ENCODE peak calls at places on chromosomes 7 and 10, in nine cellular contexts. K is lung, G is DND-41, N is astrocyte of the spinal cord, O is AG10803, D is cardiac muscle cell, F is fibroblast of mammary gland, L is psoas muscle, B is tibial artery. T is an unnamed sample.

GRCh38 chr10:62424026-62424425 is 49.9 kb downstream of the ZNF365 start:
- DNase-seq in K (no peak), G (no peak), N (no peak), O (no peak), D (no peak), F (peak), L (no peak), B (no peak), T (no peak)

GRCh38 chr10:48466611-48467240 is 138.1 kb downstream of the ARHGAP22 start:
- DNase-seq in K (no peak), G (no peak), N (no peak), O (no peak), D (peak), F (no peak), L (no peak), B (no peak), T (peak)

GRCh38 chr10:103739039-103739764 is 116.2 kb downstream of the SH3PXD2A start:
- DNase-seq in K (no peak), G (no peak), N (peak), O (peak), D (no peak), F (peak), L (peak), B (no peak), T (peak)

GRCh38 chr7:30322656-30323355 is 38.4 kb downstream of the ZNRF2 start:
- DNase-seq in K (no peak), G (no peak), N (no peak), O (no peak), D (no peak), F (no peak), L (no peak), B (no peak), T (peak)

GRCh38 chr7:105257338-105257737 is 131.4 kb downstream of the SRPK2 start:
- DNase-seq in K (no peak), G (peak), N (no peak), O (no peak), D (no peak), F (no peak), L (no peak), B (no peak), T (no peak)

GRCh38 chr10:85147346-85148250 is 819.2 kb downstream of the CCSER2 start:
- DNase-seq in K (no peak), G (no peak), N (no peak), O (no peak), D (no peak), F (no peak), L (no peak), B (no peak), T (no peak)

GRCh38 chr7:91875851-91876250 is 4.7 kb downstream of the MTERF1 start:
- DNase-seq in K (no peak), G (no peak), N (no peak), O (peak), D (no peak), F (peak), L (no peak), B (no peak), T (peak)

GRCh38 chr10:99344715-99345114 is 15.6 kb downstream of the CNNM1 start:
- DNase-seq in K (no peak), G (no peak), N (no peak), O (no peak), D (no peak), F (no peak), L (no peak), B (no peak), T (no peak)

GRCh38 chr7:131188367-131189339 is 139.0 kb upstream of the MKLN1 start:
- DNase-seq in K (no peak), G (peak), N (peak), O (peak), D (no peak), F (peak), L (peak), B (peak), T (peak)

GRCh38 chr7:5492249-5493020 is 68.8 kb upstream of the TNRC18 start:
- DNase-seq in K (no peak), G (no peak), N (no peak), O (no peak), D (no peak), F (no peak), L (no peak), B (no peak), T (no peak)

GRCh38 chr7:142481548-142481947 is 223.7 kb upstream of the PRSS58 start:
- DNase-seq in K (no peak), G (no peak), N (peak), O (peak), D (no peak), F (no peak), L (no peak), B (no peak), T (no peak)

GRCh38 chr7:142487124-142487523 is 229.3 kb upstream of the PRSS58 start:
- DNase-seq in K (no peak), G (no peak), N (no peak), O (no peak), D (no peak), F (no peak), L (no peak), B (no peak), T (no peak)

GRCh38 chr7:142482899-142483658 is 225.2 kb upstream of the PRSS58 start:
- DNase-seq in K (no peak), G (peak), N (peak), O (peak), D (peak), F (peak), L (peak), B (peak), T (peak)

GRCh38 chr7:142485617-142486226 is 227.9 kb upstream of the PRSS58 start:
- DNase-seq in K (no peak), G (no peak), N (no peak), O (no peak), D (no peak), F (no peak), L (no peak), B (no peak), T (peak)

DNA sequence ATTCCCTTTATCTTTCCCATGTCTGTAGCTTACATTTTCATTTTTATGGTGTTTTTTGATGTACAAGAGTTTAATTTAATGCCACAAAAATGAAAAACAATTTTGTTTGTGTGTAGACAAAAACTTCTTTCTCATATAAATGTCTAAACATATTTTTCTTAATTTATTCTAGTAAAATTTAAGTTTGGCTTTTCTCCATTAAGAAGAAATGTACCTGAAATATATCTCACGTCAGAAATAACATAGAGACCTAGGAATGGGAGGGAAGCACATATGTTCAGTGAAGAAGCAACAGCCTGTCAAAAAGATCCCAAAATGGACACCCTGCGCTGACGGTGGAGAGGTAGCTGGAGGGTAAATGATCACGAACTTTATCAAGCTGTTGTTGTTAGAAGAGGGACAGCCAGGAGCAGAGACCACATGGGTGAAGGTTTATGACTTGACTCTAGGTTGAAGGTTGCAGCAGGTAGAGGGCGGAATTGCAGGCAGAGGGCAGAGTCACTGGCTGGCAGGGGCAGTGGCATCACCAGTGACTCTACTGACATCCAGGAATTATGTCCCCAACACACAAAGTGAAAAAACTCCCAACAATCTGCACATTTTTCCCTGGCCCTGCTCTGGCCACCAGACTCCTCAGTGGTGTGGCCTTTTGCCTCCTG is 225.9 kb upstream of the PRSS58 start:
- DNase-seq in K (no peak), G (no peak), N (no peak), O (no peak), D (no peak), F (no peak), L (no peak), B (no peak), T (no peak)
- TF ChIP-seq CTCF in K (no peak), G (peak), N (no peak), O (no peak), D (no peak), F (no peak), L (no peak), B (no peak), T (no peak)

DNA sequence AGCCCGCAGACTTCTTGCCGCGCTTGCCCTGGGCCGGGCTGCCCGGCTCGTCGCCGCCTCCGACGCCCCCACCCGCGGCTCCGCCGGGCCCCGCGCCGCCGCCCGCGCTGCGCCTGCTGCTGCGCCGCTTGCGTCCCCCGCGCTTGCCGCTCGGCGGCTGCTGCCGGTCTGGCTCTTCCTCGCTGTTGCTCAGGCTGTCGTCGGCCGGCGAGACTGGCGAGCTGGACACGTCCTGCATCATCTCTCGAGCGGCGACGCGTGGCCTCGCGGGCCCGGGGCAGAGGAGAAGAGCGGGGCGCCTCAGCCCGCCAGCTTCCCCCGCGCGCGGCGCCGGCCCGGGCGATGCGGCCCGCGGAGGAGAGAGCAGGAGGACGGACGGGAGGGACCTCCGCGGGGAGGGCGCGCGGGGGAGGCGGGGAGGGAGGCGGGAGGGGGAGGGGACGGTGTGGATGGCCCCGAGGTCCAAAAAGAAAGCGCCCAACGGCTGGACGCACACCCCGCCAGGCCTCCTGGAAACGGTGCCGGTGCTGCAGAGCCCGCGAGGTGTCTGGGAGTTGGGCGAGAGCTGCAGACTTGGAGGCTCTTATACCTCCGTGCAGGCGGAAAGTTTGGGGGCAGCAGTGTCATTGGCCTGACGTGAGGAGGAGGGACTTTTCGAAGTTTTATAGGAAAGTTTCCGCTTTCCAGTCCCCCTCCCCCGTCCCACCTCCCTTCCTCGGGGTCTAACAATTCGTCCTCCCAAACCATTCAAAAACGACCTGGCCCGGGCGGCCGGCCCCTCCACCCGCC is at the start of gene TWIST1:
- DNase-seq in K (no peak), G (no peak), N (peak), O (peak), D (peak), F (peak), L (peak), B (peak), T (peak)
- H3K4me3 ChIP-seq in K (peak), G (no peak), N (peak), O (peak), D (peak), F (peak), L (peak), B (peak), T (peak)

DNA sequence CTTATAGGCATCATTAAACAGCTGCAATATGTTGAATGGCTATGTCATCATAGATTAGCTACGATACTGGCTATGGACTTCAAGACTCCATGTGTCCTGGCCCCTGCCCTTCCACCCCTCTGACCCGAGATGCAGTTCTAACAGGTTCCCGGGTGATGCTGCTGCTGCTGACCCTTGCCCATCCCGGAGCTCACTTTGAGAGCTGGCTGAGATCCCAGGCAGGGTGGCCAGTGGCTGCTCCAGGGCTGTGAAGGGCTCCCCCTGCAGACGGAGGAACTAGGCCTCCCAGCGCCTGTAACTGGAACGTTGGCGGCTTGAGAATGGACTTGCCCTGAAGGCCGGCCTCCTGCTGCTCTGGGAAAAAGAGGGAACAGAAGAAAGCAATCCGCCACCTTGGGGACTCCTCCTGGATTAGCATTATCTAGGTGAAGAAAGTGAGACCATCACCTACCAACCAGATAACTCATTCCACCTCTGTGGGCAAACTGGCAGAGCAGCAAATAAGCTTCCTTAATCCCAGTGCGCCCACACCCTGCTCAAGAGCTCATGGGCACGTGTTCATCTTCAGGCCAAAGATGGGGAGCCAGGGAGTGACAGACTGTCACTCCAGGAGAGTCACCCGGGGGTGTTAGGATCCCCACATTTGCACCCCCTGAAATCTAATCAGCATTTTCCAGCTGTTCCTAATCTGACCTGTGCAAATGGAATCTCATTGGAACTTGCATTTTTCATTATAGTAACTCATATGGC is 56.8 kb downstream of the PARP12 start:
- DNase-seq in K (no peak), G (no peak), N (no peak), O (peak), D (peak), F (peak), L (no peak), B (no peak), T (peak)
- TF ChIP-seq CTCF in K (no peak), G (peak), N (peak), O (peak), D (peak), F (peak), L (peak), B (no peak), T (peak)

DNA sequence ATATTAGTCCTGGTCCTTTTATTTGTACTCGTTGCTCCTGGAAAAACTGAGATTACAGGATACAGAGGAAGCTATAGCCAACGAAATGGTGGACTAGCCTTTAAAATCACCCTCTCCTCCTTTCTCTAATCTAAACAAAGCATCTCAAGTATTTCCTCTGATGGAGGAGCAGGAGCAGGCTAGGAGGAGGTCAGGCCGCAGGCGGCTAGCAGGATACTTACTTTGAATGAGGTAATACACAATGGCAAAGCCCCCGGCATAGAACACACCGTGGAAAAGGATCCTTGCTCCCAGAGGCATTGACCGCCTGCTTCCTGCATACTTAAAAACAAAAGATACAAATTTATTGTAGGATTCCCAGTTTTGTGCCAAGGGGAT is 64.4 kb downstream of the STK17A start:
- DNase-seq in K (no peak), G (no peak), N (peak), O (peak), D (peak), F (peak), L (no peak), B (no peak), T (no peak)
- H3K4me3 ChIP-seq in K (no peak), G (no peak), N (no peak), O (peak), D (no peak), F (peak), L (no peak), B (peak), T (no peak)

GRCh38 chr7:116524609-116525297 is at the start of gene CAV1:
- DNase-seq in K (peak), G (no peak), N (peak), O (peak), D (peak), F (peak), L (peak), B (peak), T (peak)
- TF ChIP-seq CTCF in K (no peak), G (no peak), N (peak), O (peak), D (peak), F (peak), L (peak), B (peak), T (peak)

GRCh38 chr10:14673189-14673947 is 101.3 kb downstream of the FAM107B start:
- DNase-seq in K (no peak), G (no peak), N (no peak), O (no peak), D (no peak), F (peak), L (no peak), B (no peak), T (no peak)

GRCh38 chr10:14676732-14677131 is 98.0 kb downstream of the FAM107B start:
- DNase-seq in K (no peak), G (no peak), N (no peak), O (no peak), D (no peak), F (no peak), L (no peak), B (no peak), T (no peak)

GRCh38 chr10:14671383-14671782 is 103.3 kb downstream of the FAM107B start:
- DNase-seq in K (no peak), G (no peak), N (no peak), O (no peak), D (no peak), F (no peak), L (no peak), B (no peak), T (no peak)

GRCh38 chr10:14670551-14671240 is 104.0 kb downstream of the FAM107B start:
- DNase-seq in K (no peak), G (no peak), N (peak), O (peak), D (no peak), F (peak), L (no peak), B (no peak), T (no peak)

GRCh38 chr10:14674376-14675050 is 100.2 kb downstream of the FAM107B start:
- DNase-seq in K (no peak), G (no peak), N (no peak), O (no peak), D (no peak), F (no peak), L (no peak), B (no peak), T (no peak)
- H3K4me3 ChIP-seq in K (no peak), G (no peak), N (no peak), O (no peak), D (no peak), F (no peak), L (no peak), B (no peak), T (no peak)

GRCh38 chr7:150566572-150566971 is 618 bp upstream of the GIMAP4 start:
- DNase-seq in K (no peak), G (no peak), N (no peak), O (no peak), D (no peak), F (no peak), L (no peak), B (no peak), T (no peak)
- TF ChIP-seq CTCF in K (no peak), G (no peak), N (no peak), O (no peak), D (no peak), F (no peak), L (no peak), B (no peak), T (no peak)

DNA sequence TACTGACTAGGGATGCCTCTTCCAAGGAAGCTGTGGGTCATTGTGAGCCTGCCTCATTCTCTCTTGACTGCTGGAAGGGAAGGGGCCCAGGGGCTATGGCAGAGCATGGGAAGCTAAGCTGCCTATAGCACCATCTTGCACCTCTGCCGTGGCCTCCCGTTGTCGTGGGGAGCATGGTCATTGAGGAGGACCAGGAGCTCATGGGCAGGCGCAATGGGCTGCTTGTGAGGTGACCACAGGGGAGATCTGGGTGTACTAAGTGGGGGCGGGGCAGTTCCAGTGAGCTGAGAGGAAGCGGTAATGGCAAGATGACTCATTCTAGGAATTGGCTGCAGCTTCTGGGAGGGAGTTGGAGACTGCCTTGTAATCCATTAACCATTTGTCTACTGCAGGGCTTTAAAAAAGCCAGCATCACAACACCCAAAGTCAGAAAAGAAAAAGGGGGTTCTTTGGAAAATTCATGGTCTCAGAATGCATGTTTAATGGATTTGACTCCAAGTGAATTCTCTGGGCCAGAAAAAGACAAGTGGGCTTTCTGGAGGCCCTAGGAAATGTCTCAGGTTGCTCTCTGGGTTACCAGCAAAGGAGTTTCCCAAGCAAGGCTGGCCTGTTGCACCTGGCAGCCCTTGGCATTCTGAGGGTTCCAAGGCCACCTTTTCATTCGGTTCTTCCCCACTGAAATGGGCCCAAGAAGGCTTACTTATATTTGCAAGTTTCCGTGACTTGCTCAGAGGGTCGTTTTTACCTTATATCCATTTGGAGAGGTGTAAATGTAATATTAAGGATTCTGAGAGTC is 3.6 kb downstream of the DUSP5 start:
- DNase-seq in K (peak), G (peak), N (peak), O (peak), D (peak), F (peak), L (peak), B (peak), T (peak)
- H3K4me3 ChIP-seq in K (peak), G (no peak), N (peak), O (peak), D (peak), F (peak), L (peak), B (no peak), T (peak)

T was measured in epithelial cell of esophagus.